ENCODE peak calls at places on chromosome 22, in five cellular contexts. E is heart right ventricle; P is CD4-positive, alpha-beta T cell; U is IMR-90; F is SJSA1. W is an unnamed sample.
A peak's percentile ranks its signal among the peaks of the same experiment; 100 is the strongest.

GRCh38 chr22:32080904-32081303 is 37.8 kb downstream of the SLC5A1 start:
- DNase-seq in E (no peak), P (no peak), U (peak; percentile 47), F (peak; percentile 49), W (peak; percentile 77)

GRCh38 chr22:29314074-29314473 is 1.4 kb downstream of the RASL10A start:
- DNase-seq in E (no peak), P (no peak), U (no peak), F (no peak), W (no peak)

GRCh38 chr22:39207141-39208012 is 37.4 kb downstream of the PDGFB start:
- DNase-seq in E (no peak), P (no peak), U (peak; percentile 11), F (no peak), W (peak; percentile 56)

GRCh38 chr22:35070451-35071093 is 4.6 kb downstream of the ISX start:
- DNase-seq in E (no peak), P (no peak), U (no peak), F (no peak), W (no peak)

GRCh38 chr22:30298005-30298701 is 8.8 kb upstream of the CASTOR1 start:
- DNase-seq in E (no peak), P (no peak), U (no peak), F (no peak), W (no peak)

GRCh38 chr22:46091277-46091977 is 58.9 kb upstream of the PPARA start:
- DNase-seq in E (peak; percentile 9), P (no peak), U (no peak), F (no peak), W (no peak)

GRCh38 chr22:36319595-36320497 is 66.9 kb downstream of the APOL1 start:
- DNase-seq in E (no peak), P (no peak), U (no peak), F (no peak), W (no peak)

GRCh38 chr22:26432619-26433311 is 3.7 kb downstream of the ASPHD2 start:
- DNase-seq in E (no peak), P (no peak), U (no peak), F (no peak), W (no peak)

GRCh38 chr22:32444068-32444467 is 20.2 kb downstream of the BPIFC start:
- DNase-seq in E (no peak), P (peak; percentile 1), U (no peak), F (no peak), W (peak; percentile 63)

GRCh38 chr22:38881464-38881871 is 9.5 kb upstream of the CBX6 start:
- DNase-seq in E (no peak), P (no peak), U (peak; percentile 81), F (peak; percentile 18), W (no peak)

GRCh38 chr22:19036523-19037273 is 85.5 kb downstream of the DGCR2 start:
- DNase-seq in E (no peak), P (no peak), U (peak; percentile 11), F (no peak), W (peak; percentile 68)

GRCh38 chr22:30265851-30266444 is 703 bp downstream of the OSM start:
- DNase-seq in E (peak; percentile 59), P (peak; percentile 79), U (no peak), F (no peak), W (peak; percentile 67)

GRCh38 chr22:28801845-28802594 is 1.7 kb upstream of the XBP1 start:
- DNase-seq in E (no peak), P (no peak), U (no peak), F (no peak), W (no peak)

GRCh38 chr22:26210390-26210789 is 41.1 kb downstream of the SEZ6L start:
- DNase-seq in E (no peak), P (no peak), U (no peak), F (no peak), W (no peak)

GRCh38 chr22:36505998-36506635 is 723 bp downstream of the FOXRED2 start:
- DNase-seq in E (peak; percentile 33), P (no peak), U (no peak), F (no peak), W (no peak)

GRCh38 chr22:42745118-42745517 is 24.4 kb upstream of the A4GALT start:
- DNase-seq in E (no peak), P (no peak), U (peak; percentile 75), F (peak; percentile 83), W (no peak)

GRCh38 chr22:24128024-24128423 is 53.3 kb upstream of the SUSD2 start:
- DNase-seq in E (no peak), P (no peak), U (no peak), F (no peak), W (no peak)

GRCh38 chr22:36439481-36440271 is 41.8 kb downstream of the TXN2 start:
- DNase-seq in E (peak; percentile 68), P (no peak), U (peak; percentile 97), F (peak; percentile 90), W (peak; percentile 71)

GRCh38 chr22:33896801-33897620 is 23.3 kb downstream of the LARGE1 start:
- DNase-seq in E (no peak), P (no peak), U (peak; percentile 45), F (no peak), W (peak; percentile 76)

GRCh38 chr22:19523240-19524169 is 705 bp downstream of the CLDN5 start:
- DNase-seq in E (no peak), P (no peak), U (peak; percentile 9), F (peak; percentile 26), W (peak; percentile 87)

GRCh38 chr22:42978453-42979103 is 36.4 kb downstream of the PACSIN2 start:
- DNase-seq in E (no peak), P (no peak), U (peak; percentile 66), F (no peak), W (no peak)

GRCh38 chr22:45554040-45554406 is 51.3 kb downstream of the FBLN1 start:
- DNase-seq in E (no peak), P (no peak), U (no peak), F (no peak), W (no peak)

DNA sequence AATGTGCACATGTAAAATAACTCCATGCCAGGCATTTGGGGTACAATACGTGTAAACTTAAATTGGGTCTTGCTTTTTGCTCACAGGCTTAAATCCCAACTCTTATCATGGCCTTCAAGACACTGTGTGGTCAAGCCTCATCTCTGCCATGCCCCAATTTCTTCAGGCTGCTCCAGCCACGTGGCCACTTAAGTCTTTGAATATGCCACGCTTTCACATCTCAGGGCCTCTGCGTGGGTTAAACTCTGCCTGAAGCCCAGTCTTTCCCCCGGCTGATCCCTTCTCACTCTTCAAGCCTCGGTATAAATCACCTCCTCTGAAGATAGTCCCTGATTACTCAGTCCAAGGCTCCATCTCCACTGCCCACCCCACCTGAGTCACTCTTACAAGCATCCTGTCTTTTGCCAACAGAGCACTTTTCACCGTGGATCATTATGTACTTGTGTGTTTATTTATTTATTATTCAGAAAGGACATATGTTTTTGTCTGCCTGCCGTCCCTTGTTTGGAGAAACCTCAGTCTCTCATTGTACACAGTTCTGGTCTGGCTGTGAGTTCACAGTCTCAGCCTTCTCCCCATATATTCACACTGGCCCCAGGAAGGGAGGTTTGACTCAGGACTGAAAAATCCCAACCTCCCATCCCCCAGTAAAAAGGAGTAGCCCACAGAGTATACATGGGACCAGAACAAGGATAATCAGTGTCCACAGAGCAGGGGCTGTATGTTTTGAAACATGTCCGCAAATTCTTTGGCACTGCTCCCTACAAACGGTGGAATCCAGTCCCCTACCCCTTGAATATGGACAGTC is 344.7 kb downstream of the MN1 start:
- DNase-seq in E (no peak), P (no peak), U (peak; percentile 93), F (peak; percentile 99), W (no peak)
- H3K27ac ChIP-seq in E (no peak overlapping the region), P (no peak overlapping the region), U (peak overlapping the region; percentile 67), F (peak overlapping the region; percentile 84), W (no peak overlapping the region)

GRCh38 chr22:47215851-47216250 is 453.4 kb downstream of the TBC1D22A start:
- DNase-seq in E (no peak), P (no peak), U (no peak), F (no peak), W (no peak)
- H3K9me3 ChIP-seq in E (no peaks in the 10 kb centered on the region), P (no peaks in the 10 kb centered on the region), U (peaks cover 4% of the 10 kb centered on the region), F (peaks cover under 1% of the 10 kb centered on the region), W (peaks cover 35% of the 10 kb centered on the region)

DNA sequence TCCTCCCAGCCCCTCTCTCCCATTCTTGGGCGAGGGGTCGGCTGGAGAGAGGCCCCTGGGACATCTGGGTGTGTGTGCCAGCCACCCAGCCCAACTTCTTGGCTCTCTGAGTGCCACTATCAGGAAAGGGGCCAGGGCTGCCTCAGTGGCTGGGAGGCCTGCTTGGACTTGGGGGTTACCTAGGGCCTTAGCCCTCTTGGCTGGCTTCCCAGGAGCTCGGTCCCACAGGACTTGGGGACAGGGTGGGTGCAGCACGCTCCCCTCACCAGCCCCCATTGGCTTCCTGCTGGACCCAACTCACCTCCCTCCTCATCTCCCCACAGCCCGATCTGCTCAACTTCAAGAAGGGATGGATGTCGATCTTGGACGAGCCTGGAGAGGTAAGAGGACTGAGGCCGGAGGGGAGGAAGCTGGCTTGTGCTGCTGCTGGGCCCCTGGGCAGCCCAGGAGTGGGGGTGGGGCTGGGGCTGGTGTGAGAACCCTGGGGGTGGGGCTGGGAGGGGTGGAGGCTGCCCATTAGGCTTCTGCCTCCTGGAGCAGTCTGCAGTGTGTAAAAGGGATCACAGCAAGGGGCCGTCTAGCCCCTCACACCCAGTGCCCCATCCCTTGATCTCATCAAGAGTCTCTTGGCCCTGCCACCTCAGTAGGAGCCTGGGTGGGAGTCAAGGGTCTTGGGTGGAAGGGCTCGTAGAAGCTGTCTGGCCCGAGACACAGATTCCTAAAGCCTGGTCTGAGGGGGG is 54.8 kb downstream of the TRIOBP start:
- DNase-seq in E (no peak), P (no peak), U (no peak), F (no peak), W (peak; percentile 74)
- H3K27ac ChIP-seq in E (peak overlapping the region; percentile 100), P (no peak overlapping the region), U (peak overlapping the region; percentile 83), F (peak overlapping the region; percentile 55), W (no peak overlapping the region)

GRCh38 chr22:48503035-48503625 is 1324.5 kb downstream of the BRD1 start:
- DNase-seq in E (no peak), P (no peak), U (no peak), F (no peak), W (no peak)
- H3K9me3 ChIP-seq in E (no peaks in the 10 kb centered on the region), P (no peaks in the 10 kb centered on the region), U (peaks cover 55% of the 10 kb centered on the region), F (no peaks in the 10 kb centered on the region), W (no peaks in the 10 kb centered on the region)

GRCh38 chr22:23038902-23039301 is 31.4 kb upstream of the GNAZ start:
- DNase-seq in E (no peak), P (no peak), U (no peak), F (no peak), W (no peak)

GRCh38 chr22:23036684-23037428 is 33.5 kb upstream of the GNAZ start:
- DNase-seq in E (no peak), P (no peak), U (peak; percentile 41), F (peak; percentile 11), W (no peak)

GRCh38 chr22:23037429-23038333 is 32.6 kb upstream of the GNAZ start:
- DNase-seq in E (no peak), P (no peak), U (no peak), F (no peak), W (no peak)

GRCh38 chr22:23035557-23036277 is 34.6 kb upstream of the GNAZ start:
- DNase-seq in E (no peak), P (no peak), U (no peak), F (no peak), W (no peak)

GRCh38 chr22:23038334-23038642 is 32.0 kb upstream of the GNAZ start:
- DNase-seq in E (no peak), P (no peak), U (no peak), F (no peak), W (no peak)
- H3K27ac ChIP-seq in E (no peak overlapping the region), P (no peak overlapping the region), U (no peak overlapping the region), F (no peak overlapping the region), W (no peak overlapping the region)